ENCODE peak calls at places on chromosomes 1 and 21, in five cellular contexts. D is endodermal cell, O is neural progenitor cell, C is IMR-90, R is neuronal stem cell. G is an unnamed sample.
A peak's percentile ranks its signal among the peaks of the same experiment; 100 is the strongest.

GRCh38 chr1:101943237-101943636 is 53.5 kb downstream of the OLFM3 start:
- DNase-seq in D (no peak), O (no peak), C (no peak), R (no peak), G (no peak)

GRCh38 chr21:34201001-34201400 is 127.6 kb downstream of the MRPS6 start:
- DNase-seq in O (no peak), C (no peak), D (no peak), R (no peak), G (no peak)

GRCh38 chr1:78304766-78305165 is 186.0 kb upstream of the PTGFR start:
- DNase-seq in R (no peak), C (no peak), D (no peak), O (no peak), G (no peak)

GRCh38 chr1:97608272-97608671 is 312.6 kb downstream of the DPYD start:
- DNase-seq in O (no peak), C (no peak), R (no peak), D (no peak), G (no peak)

GRCh38 chr1:216686860-216687545 is 36.2 kb downstream of the ESRRG start:
- DNase-seq in D (peak; percentile 81), O (peak; percentile 27), R (peak; percentile 23), C (peak; percentile 37), G (peak; percentile 42)

GRCh38 chr1:16921391-16922185 is at the start of gene CROCC:
- DNase-seq in D (peak; percentile 98), O (peak; percentile 94), C (no peak), R (peak; percentile 75), G (no peak)

GRCh38 chr21:46181953-46182547 is 2.2 kb downstream of the SPATC1L start:
- DNase-seq in D (peak; percentile 52), R (no peak), C (no peak), O (no peak), G (no peak)

GRCh38 chr21:41933259-41934079 is 20.3 kb downstream of the C2CD2 start:
- DNase-seq in O (no peak), D (no peak), C (peak; percentile 56), R (no peak), G (no peak)

GRCh38 chr1:44239337-44239960 is 26.2 kb downstream of the DMAP1 start:
- DNase-seq in R (peak; percentile 84), C (peak; percentile 34), O (peak; percentile 74), D (peak; percentile 67), G (peak; percentile 52)

GRCh38 chr1:164794310-164794709 is 235.3 kb downstream of the PBX1 start:
- DNase-seq in C (peak; percentile 94), O (no peak), D (no peak), R (no peak), G (peak; percentile 97)

GRCh38 chr1:14282583-14283186 is 315.8 kb upstream of the KAZN start:
- DNase-seq in D (peak; percentile 72), C (no peak), O (peak; percentile 7), R (no peak), G (no peak)

GRCh38 chr1:72568113-72568512 is 285.8 kb upstream of the NEGR1 start:
- DNase-seq in O (no peak), C (no peak), D (no peak), R (no peak), G (no peak)

GRCh38 chr1:46456411-46456963 is 33.1 kb upstream of the DMBX1 start:
- DNase-seq in R (no peak), O (no peak), D (no peak), C (no peak), G (no peak)

GRCh38 chr1:36328713-36329112 is 5.3 kb upstream of the EVA1B start:
- DNase-seq in O (no peak), D (no peak), C (no peak), R (no peak), G (no peak)

GRCh38 chr1:158180741-158181576 is at the start of gene CD1D:
- DNase-seq in R (peak; percentile 40), O (peak; percentile 77), C (no peak), D (peak; percentile 84), G (peak; percentile 36)

GRCh38 chr1:151988405-151988851 is 5.2 kb downstream of the S100A10 start:
- DNase-seq in O (no peak), C (peak; percentile 74), D (peak; percentile 63), R (no peak), G (peak; percentile 81)

GRCh38 chr1:9700340-9700739 is 48.8 kb downstream of the PIK3CD start:
- DNase-seq in C (peak; percentile 94), R (no peak), O (no peak), D (no peak), G (peak; percentile 66)

GRCh38 chr1:206608108-206608698 is 4.1 kb downstream of the EIF2D start:
- DNase-seq in O (peak; percentile 67), R (peak; percentile 20), C (peak; percentile 37), D (peak; percentile 79), G (peak; percentile 60)

GRCh38 chr1:180731131-180731530 is 99.3 kb downstream of the XPR1 start:
- DNase-seq in R (no peak), O (no peak), C (no peak), D (no peak), G (no peak)

GRCh38 chr21:39125752-39126485 is 57.3 kb downstream of the PSMG1 start:
- DNase-seq in C (peak; percentile 78), D (peak; percentile 86), R (peak; percentile 37), O (peak; percentile 78), G (peak; percentile 87)

GRCh38 chr1:186985889-186986491 is 157.2 kb downstream of the PLA2G4A start:
- DNase-seq in C (peak; percentile 78), R (peak; percentile 45), O (peak; percentile 64), D (no peak), G (peak; percentile 87)

GRCh38 chr1:228939881-228940392 is 204.7 kb downstream of the RHOU start:
- DNase-seq in R (no peak), D (peak; percentile 55), C (no peak), O (no peak), G (no peak)

GRCh38 chr21:44413566-44414290 is 41.6 kb upstream of the LRRC3 start:
- DNase-seq in R (no peak), C (no peak), O (no peak), D (peak; percentile 20), G (no peak)

GRCh38 chr1:226662704-226663326 is 76.3 kb downstream of the ITPKB start:
- DNase-seq in O (no peak), C (peak; percentile 100), D (peak; percentile 81), R (no peak), G (peak; percentile 94)

GRCh38 chr1:47388548-47389238 is 27.4 kb upstream of the FOXE3 start:
- DNase-seq in D (peak; percentile 94), R (peak; percentile 58), O (peak; percentile 80), C (peak; percentile 67), G (peak; percentile 86)

GRCh38 chr1:51927029-51927428 is 48.5 kb upstream of the NRDC start:
- DNase-seq in O (no peak), C (peak; percentile 78), D (no peak), R (no peak), G (no peak)
- H3K36me3 ChIP-seq in O (no peaks in the 10 kb centered on the region), C (peaks cover 16% of the 10 kb centered on the region), D (peaks cover 57% of the 10 kb centered on the region), R (no peaks in the 10 kb centered on the region), G (no peaks in the 10 kb centered on the region)

GRCh38 chr1:169110691-169111447 is 4.4 kb downstream of the ATP1B1 start:
- DNase-seq in O (no peak), R (no peak), C (peak; percentile 41), D (no peak), G (peak; percentile 60)

GRCh38 chr1:169112241-169112640 is 5.8 kb downstream of the ATP1B1 start:
- DNase-seq in C (peak; percentile 34), D (no peak), R (no peak), O (no peak), G (no peak)

GRCh38 chr1:169110265-169110664 is 3.8 kb downstream of the ATP1B1 start:
- DNase-seq in O (peak; percentile 35), C (no peak), R (no peak), D (no peak), G (no peak)

GRCh38 chr1:169109561-169110134 is 3.2 kb downstream of the ATP1B1 start:
- DNase-seq in O (peak; percentile 33), R (no peak), C (peak; percentile 92), D (peak; percentile 69), G (peak; percentile 83)

GRCh38 chr1:169111472-169111871 is 5.0 kb downstream of the ATP1B1 start:
- DNase-seq in C (no peak), D (no peak), R (no peak), O (no peak), G (no peak)
- H3K9ac ChIP-seq in C (no peak overlapping the region), D (no peak overlapping the region), R (no peak overlapping the region), O (no peak overlapping the region), G (no peak overlapping the region)

GRCh38 chr1:234433563-234434285 is 45.3 kb downstream of the TARBP1 start:
- DNase-seq in R (no peak), C (peak; percentile 81), D (no peak), O (no peak), G (peak; percentile 52)
- H3K36me3 ChIP-seq in R (peaks cover 61% of the 10 kb centered on the region), C (peaks cover 7% of the 10 kb centered on the region), D (peaks cover 38% of the 10 kb centered on the region), O (peaks cover 6% of the 10 kb centered on the region), G (peaks cover 41% of the 10 kb centered on the region)

GRCh38 chr21:35395728-35396127 is 346.6 kb upstream of the RUNX1 start:
- DNase-seq in R (no peak), C (peak; percentile 29), O (no peak), D (no peak), G (peak; percentile 59)
- H3K9ac ChIP-seq in R (no peak overlapping the region), C (no peak overlapping the region), O (no peak overlapping the region), D (no peak overlapping the region), G (no peak overlapping the region)

GRCh38 chr1:1832151-1832550 is 53.9 kb upstream of the NADK start:
- DNase-seq in D (no peak), C (no peak), O (no peak), R (no peak), G (no peak)
- H3K36me3 ChIP-seq in D (peaks cover 71% of the 10 kb centered on the region), C (peaks cover 36% of the 10 kb centered on the region), O (no peaks in the 10 kb centered on the region), R (peaks cover 86% of the 10 kb centered on the region), G (peaks cover 36% of the 10 kb centered on the region)